ENCODE peak calls at places on chromosomes 11 and 22, in nine cellular contexts. U is heart left ventricle, D is astrocyte of the cerebellum, Y is NCI-H1417, O is bronchial epithelial cell, S is NCI-H82, I is nephron progenitor cell, H is mesenteric fat pad, F is Kasumi-1. X is an unnamed sample.

GRCh38 chr11:66124564-66124963 is 54.5 kb downstream of the PACS1 start:
- DNase-seq in U (no peak), D (no peak), Y (no peak), O (peak; percentile 88), S (no peak), I (no peak), H (no peak), F (no peak), X (no peak)

GRCh38 chr11:44266056-44266780 is 43.7 kb downstream of the ALX4 start:
- DNase-seq in U (peak; percentile 28), D (no peak), Y (no peak), O (no peak), S (no peak), I (no peak), H (no peak), F (no peak), X (peak; percentile 36)

GRCh38 chr22:16949561-16949960 is 58.5 kb downstream of the GAB4 start:
- DNase-seq in U (no peak), D (no peak), Y (no peak), O (no peak), S (no peak), I (no peak), H (no peak), F (no peak), X (no peak)

GRCh38 chr11:115462004-115462541 is 42.1 kb downstream of the CADM1 start:
- DNase-seq in U (no peak), D (no peak), Y (no peak), O (no peak), S (no peak), I (no peak), H (no peak), F (no peak), X (no peak)

GRCh38 chr22:17917490-17917983 is 106.8 kb downstream of the MICAL3 start:
- DNase-seq in U (no peak), D (no peak), Y (no peak), O (peak; percentile 45), S (no peak), I (no peak), H (peak; percentile 83), F (no peak), X (no peak)

GRCh38 chr11:112285918-112286317 is 25.3 kb upstream of the PLET1 start:
- DNase-seq in U (no peak), D (no peak), Y (no peak), O (no peak), S (no peak), I (no peak), H (no peak), F (no peak), X (no peak)

GRCh38 chr11:64007629-64008282 is 21.5 kb downstream of the OTUB1 start:
- DNase-seq in U (peak; percentile 88), D (no peak), Y (no peak), O (no peak), S (peak; percentile 55), I (peak; percentile 73), H (peak; percentile 93), F (no peak), X (peak; percentile 71)

GRCh38 chr11:13535819-13536218 is 40.0 kb upstream of the PTH start:
- DNase-seq in U (no peak), D (no peak), Y (peak; percentile 11), O (no peak), S (peak; percentile 30), I (no peak), H (no peak), F (peak; percentile 3), X (no peak)

GRCh38 chr11:129577986-129578385 is 202.3 kb downstream of the BARX2 start:
- DNase-seq in U (no peak), D (no peak), Y (no peak), O (no peak), S (no peak), I (no peak), H (no peak), F (no peak), X (no peak)

GRCh38 chr11:92101845-92102244 is 122.8 kb upstream of the FAT3 start:
- DNase-seq in U (no peak), D (no peak), Y (peak; percentile 24), O (no peak), S (no peak), I (no peak), H (no peak), F (no peak), X (no peak)

GRCh38 chr11:66996609-66997273 is 21.6 kb downstream of the C11orf86 start:
- DNase-seq in U (no peak), D (no peak), Y (peak; percentile 20), O (no peak), S (no peak), I (no peak), H (no peak), F (no peak), X (no peak)

GRCh38 chr11:91326280-91326679 is 898.3 kb upstream of the FAT3 start:
- DNase-seq in U (no peak), D (no peak), Y (no peak), O (no peak), S (no peak), I (no peak), H (no peak), F (no peak), X (no peak)

GRCh38 chr22:20444325-20444724 is 6.7 kb upstream of the SCARF2 start:
- DNase-seq in U (peak; percentile 4), D (no peak), Y (no peak), O (no peak), S (no peak), I (no peak), H (no peak), F (no peak), X (no peak)

GRCh38 chr11:70415176-70415575 is 16.8 kb downstream of the CTTN start:
- DNase-seq in U (no peak), D (peak; percentile 22), Y (no peak), O (no peak), S (no peak), I (no peak), H (no peak), F (no peak), X (no peak)

GRCh38 chr11:117197516-117198456 is 1.4 kb upstream of the TAGLN start:
- DNase-seq in U (no peak), D (no peak), Y (no peak), O (peak; percentile 12), S (peak; percentile 19), I (peak; percentile 65), H (no peak), F (no peak), X (peak; percentile 46)

X was measured in B cell.